ENCODE peak calls at places on chromosome 1, in nine cellular contexts. K, M, A, W, H, L, C, Y and S are unnamed samples. For H3K4me1, the result is how much of the 10 kb centered on the place peaks cover.

GRCh38 chr1:69648486-69648885 is 80.8 kb downstream of the LRRC7 start:
- DNase-seq in M (no peak), H (no peak), W (no peak), C (peak), Y (no peak), L (no peak), A (no peak), K (peak), S (no peak)

GRCh38 chr1:24317081-24317480 is 2.1 kb upstream of the GRHL3 start:
- DNase-seq in K (no peak), A (no peak), H (no peak), W (no peak), M (no peak), L (no peak), Y (no peak), C (no peak), S (no peak)

GRCh38 chr1:29758764-29759499 is 522.6 kb downstream of the PTPRU start:
- DNase-seq in H (no peak), A (no peak), C (no peak), M (no peak), Y (no peak), W (no peak), L (peak), K (no peak), S (no peak)

GRCh38 chr1:205514211-205515142 is 10.0 kb downstream of the CDK18 start:
- DNase-seq in A (no peak), H (no peak), L (no peak), K (no peak), Y (no peak), M (no peak), W (no peak), C (no peak), S (no peak)

GRCh38 chr1:32636793-32637561 is 13.4 kb downstream of the ZBTB8OS start:
- DNase-seq in L (peak), H (no peak), K (no peak), M (no peak), Y (no peak), C (no peak), W (peak), A (no peak), S (no peak)

GRCh38 chr1:226082959-226083302 is 20.4 kb downstream of the H3-3A start:
- DNase-seq in A (peak), W (peak), H (no peak), M (peak), L (peak), C (peak), K (no peak), Y (no peak), S (peak)

GRCh38 chr1:3483801-3484444 is 29.5 kb downstream of the ARHGEF16 start:
- DNase-seq in C (peak), Y (no peak), L (peak), M (no peak), H (peak), A (no peak), K (no peak), W (no peak), S (peak)

GRCh38 chr1:111592389-111593361 is 26.9 kb upstream of the RAP1A start:
- DNase-seq in M (peak), A (peak), L (peak), C (peak), Y (peak), K (peak), W (peak), H (peak), S (peak)

GRCh38 chr1:15957221-15958090 is 18.4 kb downstream of the ZBTB17 start:
- DNase-seq in W (no peak), A (no peak), M (no peak), C (no peak), H (no peak), Y (no peak), K (no peak), L (peak), S (no peak)

GRCh38 chr1:186559601-186560116 is 98.7 kb upstream of the PDC start:
- DNase-seq in K (peak), W (no peak), A (no peak), C (no peak), Y (no peak), H (no peak), M (no peak), L (no peak), S (no peak)

GRCh38 chr1:12157366-12158231 is 9.2 kb upstream of the TNFRSF1B start:
- DNase-seq in A (no peak), W (no peak), Y (no peak), C (no peak), H (no peak), L (no peak), K (no peak), M (no peak), S (no peak)

DNA sequence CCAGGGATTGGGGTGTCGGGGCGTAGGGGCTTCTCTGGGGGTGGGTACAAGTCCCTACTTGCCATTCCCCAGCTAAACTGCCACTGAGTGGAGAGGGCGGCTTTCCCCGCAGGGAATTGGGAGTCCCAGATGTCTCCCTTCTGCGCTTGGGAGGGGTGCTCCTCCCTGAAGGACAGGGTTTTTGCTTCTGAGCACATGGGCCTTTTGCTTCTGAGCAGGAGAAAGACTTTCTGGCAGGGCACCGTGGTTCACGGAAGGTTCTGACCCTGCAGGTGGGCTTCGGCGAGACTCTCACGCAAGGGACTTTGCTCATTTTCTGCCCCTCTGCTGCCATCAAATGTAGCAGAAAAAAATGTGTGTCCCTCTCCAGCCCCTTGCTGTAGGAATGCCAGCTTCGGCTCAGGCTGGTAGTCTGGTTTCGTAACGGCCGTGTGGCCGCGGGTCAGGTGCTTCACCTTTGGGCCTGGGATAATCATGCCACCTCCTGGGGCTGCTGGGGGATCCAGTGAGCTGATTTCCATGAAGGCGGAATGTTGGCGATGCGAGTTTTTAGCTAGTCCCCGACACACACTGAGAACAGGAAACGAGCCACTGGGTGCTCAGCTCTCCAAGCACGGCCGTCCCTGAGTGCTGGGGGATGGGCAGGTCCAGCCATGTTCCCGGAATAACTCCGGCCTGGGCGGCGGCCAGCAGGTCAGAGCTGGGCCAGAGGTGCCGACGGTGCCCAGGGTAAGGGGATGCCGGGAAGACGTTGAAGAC is 364.0 kb downstream of the CAMTA1 start:
- DNase-seq in K (no peak), W (peak), M (peak), C (peak), L (peak), H (no peak), Y (no peak), A (peak), S (peak)
- H3K4me1 ChIP-seq in K (under half), W (under half), M (under half), C (under half), L (under half), H (under half), Y (under half), A (under half), S (under half)

GRCh38 chr1:89698020-89698560 is 65.2 kb downstream of the LRRC8C start:
- DNase-seq in H (no peak), L (no peak), A (no peak), M (no peak), Y (no peak), K (no peak), C (no peak), W (no peak), S (no peak)

GRCh38 chr1:89701746-89702241 is 68.9 kb downstream of the LRRC8C start:
- DNase-seq in K (peak), M (no peak), C (peak), Y (no peak), L (no peak), H (peak), W (no peak), A (no peak), S (no peak)

GRCh38 chr1:89698624-89699023 is 65.7 kb downstream of the LRRC8C start:
- DNase-seq in Y (no peak), M (no peak), L (no peak), W (no peak), H (no peak), A (no peak), C (no peak), K (no peak), S (no peak)

GRCh38 chr1:89697397-89697796 is 64.5 kb downstream of the LRRC8C start:
- DNase-seq in M (no peak), K (no peak), W (no peak), Y (no peak), L (no peak), A (no peak), H (no peak), C (no peak), S (no peak)

GRCh38 chr1:89699451-89699986 is 66.6 kb downstream of the LRRC8C start:
- DNase-seq in A (no peak), L (no peak), M (no peak), H (peak), C (no peak), K (no peak), W (no peak), Y (no peak), S (no peak)
- H3K27ac ChIP-seq in A (peak), L (no peak), M (no peak), H (peak), C (no peak), K (no peak), W (no peak), Y (peak), S (no peak)

GRCh38 chr1:243944429-243945160 is 94.6 kb upstream of the AKT3 start:
- DNase-seq in W (no peak), L (peak), A (no peak), C (peak), K (peak), M (no peak), H (no peak), Y (no peak), S (peak)

GRCh38 chr1:243945727-243946126 is 95.7 kb upstream of the AKT3 start:
- DNase-seq in M (no peak), H (no peak), A (no peak), W (no peak), L (no peak), C (no peak), K (no peak), Y (no peak), S (no peak)

GRCh38 chr1:243946253-243946652 is 96.2 kb upstream of the AKT3 start:
- DNase-seq in M (no peak), Y (no peak), C (no peak), K (no peak), A (no peak), W (no peak), H (no peak), L (no peak), S (no peak)

GRCh38 chr1:243942196-243943150 is 92.4 kb upstream of the AKT3 start:
- DNase-seq in A (no peak), C (no peak), W (no peak), K (no peak), H (no peak), L (no peak), M (no peak), Y (no peak), S (no peak)

GRCh38 chr1:243943671-243944428 is 93.8 kb upstream of the AKT3 start:
- DNase-seq in M (no peak), W (no peak), C (no peak), H (no peak), Y (no peak), K (no peak), L (no peak), A (no peak), S (no peak)
- H3K4me3 ChIP-seq in M (no peak), W (no peak), C (no peak), H (no peak), Y (no peak), K (no peak), L (peak), A (no peak), S (no peak)

GRCh38 chr1:67735806-67736627 is 51.0 kb downstream of the GADD45A start:
- DNase-seq in L (no peak), Y (no peak), K (peak), C (peak), H (peak), M (peak), A (peak), W (peak), S (peak)
- H3K4me1 ChIP-seq in L (under half), Y (under half), K (under half), C (under half), H (half or more), M (under half), A (half or more), W (under half), S (under half)

GRCh38 chr1:161801955-161802354 is 35.8 kb downstream of the ATF6 start:
- DNase-seq in L (peak), K (no peak), A (no peak), H (no peak), M (no peak), C (no peak), Y (no peak), W (no peak), S (peak)

GRCh38 chr1:161799792-161800191 is 33.7 kb downstream of the ATF6 start:
- DNase-seq in W (no peak), K (no peak), C (no peak), L (no peak), H (no peak), M (no peak), Y (no peak), A (no peak), S (no peak)

GRCh38 chr1:161810780-161811179 is 44.7 kb downstream of the ATF6 start:
- DNase-seq in C (no peak), H (no peak), M (no peak), A (no peak), Y (no peak), W (no peak), L (no peak), K (no peak), S (no peak)

GRCh38 chr1:161803181-161803580 is 37.1 kb downstream of the ATF6 start:
- DNase-seq in C (no peak), H (no peak), A (no peak), L (no peak), W (no peak), Y (no peak), K (no peak), M (no peak), S (no peak)

DNA sequence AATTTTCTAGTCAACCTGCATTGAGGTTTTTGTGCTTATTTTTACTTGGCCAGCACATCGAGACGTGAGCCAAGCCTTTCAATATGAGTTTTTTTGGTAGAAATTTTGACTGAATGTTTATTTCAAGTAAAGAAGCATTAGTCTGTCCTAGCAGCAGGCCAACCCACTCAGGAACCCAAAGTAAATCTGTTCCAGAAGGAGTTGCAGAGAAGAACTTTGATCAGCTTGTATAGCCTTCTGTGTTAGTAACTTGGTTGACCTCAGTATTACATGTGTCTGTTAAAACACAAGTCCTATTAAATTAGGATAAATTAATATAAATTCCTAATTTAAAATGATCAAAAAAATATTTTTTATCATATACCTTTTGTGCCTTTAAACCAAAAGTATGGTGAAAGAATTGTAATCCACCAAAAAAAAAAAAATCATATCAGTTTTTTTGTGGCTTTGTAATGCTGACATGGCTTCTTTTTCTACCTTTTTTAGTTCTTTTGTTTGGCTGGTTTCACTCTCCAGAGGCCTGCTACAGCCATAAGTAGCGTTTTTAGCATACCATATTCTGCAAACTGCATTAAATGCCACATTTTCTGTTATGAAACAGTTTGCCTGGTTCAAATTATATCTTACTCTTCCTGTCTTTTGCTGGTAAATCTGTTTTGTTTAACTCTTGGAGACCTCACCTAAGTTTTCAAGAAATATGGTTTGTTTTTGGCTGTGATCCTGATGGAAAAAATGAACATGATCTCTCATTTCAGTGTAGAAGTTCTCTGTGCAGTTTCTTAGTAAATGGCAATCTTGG is 39.5 kb downstream of the ATF6 start:
- DNase-seq in L (no peak), M (no peak), A (no peak), K (no peak), H (no peak), C (peak), W (no peak), Y (no peak), S (no peak)
- H3K27ac ChIP-seq in L (no peak), M (no peak), A (no peak), K (no peak), H (no peak), C (peak), W (no peak), Y (no peak), S (no peak)

GRCh38 chr1:51421961-51422360 is 91.6 kb upstream of the TTC39A start:
- DNase-seq in L (peak), K (peak), M (no peak), W (no peak), Y (no peak), C (peak), H (no peak), A (no peak), S (no peak)

GRCh38 chr1:51425273-51425672 is 93.8 kb downstream of the EPS15 start:
- DNase-seq in Y (no peak), W (no peak), K (no peak), L (no peak), C (no peak), H (no peak), A (no peak), M (no peak), S (no peak)

GRCh38 chr1:51420867-51421627 is 90.7 kb upstream of the TTC39A start:
- DNase-seq in H (no peak), Y (no peak), A (no peak), C (no peak), L (peak), M (no peak), W (no peak), K (no peak), S (no peak)

GRCh38 chr1:51423098-51423821 is 92.9 kb upstream of the TTC39A start:
- DNase-seq in C (peak), M (no peak), W (no peak), K (peak), L (peak), H (no peak), A (no peak), Y (no peak), S (no peak)

GRCh38 chr1:51422367-51423097 is 92.2 kb upstream of the TTC39A start:
- DNase-seq in A (no peak), M (no peak), W (no peak), L (peak), K (no peak), Y (no peak), H (no peak), C (no peak), S (no peak)
- H3K4me3 ChIP-seq in A (peak), M (peak), W (no peak), L (peak), K (peak), Y (no peak), H (no peak), C (peak), S (no peak)

GRCh38 chr1:209652121-209652742 is at the start of gene LAMB3:
- DNase-seq in K (no peak), A (no peak), C (no peak), L (no peak), H (no peak), M (no peak), W (peak), Y (no peak), S (no peak)

GRCh38 chr1:209655412-209655811 is 3.2 kb upstream of the LAMB3 start:
- DNase-seq in K (no peak), A (no peak), C (no peak), L (no peak), M (no peak), H (no peak), Y (no peak), W (no peak), S (no peak)

GRCh38 chr1:209655832-209656231 is 3.6 kb upstream of the LAMB3 start:
- DNase-seq in A (no peak), H (no peak), W (no peak), K (no peak), C (no peak), M (no peak), L (no peak), Y (no peak), S (no peak)

GRCh38 chr1:209652873-209653401 is 712 bp upstream of the LAMB3 start:
- DNase-seq in K (peak), C (peak), Y (no peak), H (no peak), W (peak), M (peak), L (peak), A (peak), S (peak)

GRCh38 chr1:209653915-209654351 is 1.7 kb upstream of the LAMB3 start:
- DNase-seq in C (no peak), M (no peak), K (no peak), L (no peak), W (no peak), Y (no peak), H (no peak), A (no peak), S (peak)
- H3K4me1 ChIP-seq in C (under half), M (under half), K (under half), L (under half), W (under half), Y (under half), H (under half), A (half or more), S (under half)

GRCh38 chr1:151012684-151013471 is 4.6 kb downstream of the PRUNE1 start:
- DNase-seq in L (no peak), Y (no peak), K (no peak), M (no peak), A (peak), C (peak), H (no peak), W (no peak), S (peak)
- H3K27ac ChIP-seq in L (no peak), Y (no peak), K (no peak), M (no peak), A (peak), C (peak), H (no peak), W (peak), S (peak)

GRCh38 chr1:21955474-21956281 is 18.6 kb upstream of the HSPG2 start:
- DNase-seq in M (no peak), K (no peak), Y (no peak), H (peak), A (no peak), L (peak), W (no peak), C (no peak), S (no peak)
- H3K4me3 ChIP-seq in M (no peak), K (no peak), Y (no peak), H (no peak), A (no peak), L (no peak), W (no peak), C (no peak), S (no peak)